ENCODE peak calls at places on chromosomes 6 and 20, in eight cellular contexts. F, R, O, Z, X, K, G and T are unnamed samples.

GRCh38 chr20:64101731-64102621 is 5.4 kb downstream of the NPBWR2 start:
- DNase-seq in F (no peak), R (peak; percentile 18), O (peak; percentile 59), Z (peak; percentile 27), X (peak; percentile 79), K (peak; percentile 50), G (peak; percentile 90), T (peak; percentile 53)

GRCh38 chr6:133130863-133131262 is 110.3 kb upstream of the EYA4 start:
- DNase-seq in F (no peak), R (no peak), O (peak; percentile 95), Z (peak; percentile 92), X (peak; percentile 33), K (no peak), G (peak; percentile 13), T (no peak)

GRCh38 chr6:125095501-125096301 is 57.9 kb upstream of the TPD52L1 start:
- DNase-seq in F (no peak), R (peak; percentile 63), O (no peak), Z (peak; percentile 68), X (no peak), K (no peak), G (no peak), T (no peak)

GRCh38 chr20:36483919-36484808 is 57.2 kb upstream of the MYL9 start:
- DNase-seq in F (no peak), R (peak; percentile 56), O (peak; percentile 65), Z (peak; percentile 53), X (no peak), K (peak; percentile 45), G (peak; percentile 38), T (no peak)

GRCh38 chr6:137283940-137284910 is 65.0 kb upstream of the IFNGR1 start:
- DNase-seq in F (no peak), R (no peak), O (peak; percentile 83), Z (no peak), X (no peak), K (peak; percentile 66), G (no peak), T (no peak)

GRCh38 chr6:37802810-37803209 is 16.7 kb upstream of the ZFAND3 start:
- DNase-seq in F (no peak), R (no peak), O (no peak), Z (no peak), X (no peak), K (no peak), G (no peak), T (no peak)

GRCh38 chr6:30311101-30311500 is 15.6 kb upstream of the TRIM39 start:
- DNase-seq in F (no peak), R (peak; percentile 7), O (no peak), Z (no peak), X (no peak), K (no peak), G (no peak), T (no peak)

GRCh38 chr6:129370268-129370916 is 339.6 kb downstream of the ARHGAP18 start:
- DNase-seq in F (no peak), R (peak; percentile 53), O (peak; percentile 66), Z (peak; percentile 47), X (peak; percentile 1), K (no peak), G (peak; percentile 37), T (peak; percentile 44)

GRCh38 chr20:34069341-34070078 is 42.5 kb downstream of the EIF2S2 start:
- DNase-seq in F (peak; percentile 80), R (peak; percentile 89), O (peak; percentile 91), Z (peak; percentile 86), X (peak; percentile 66), K (no peak), G (peak; percentile 73), T (peak; percentile 70)

GRCh38 chr6:142842423-142843261 is 102.3 kb downstream of the HIVEP2 start:
- DNase-seq in F (no peak), R (peak; percentile 83), O (peak; percentile 90), Z (peak; percentile 47), X (no peak), K (peak; percentile 86), G (no peak), T (no peak)

GRCh38 chr20:34403908-34404307 is 40.8 kb downstream of the ITCH start:
- DNase-seq in F (no peak), R (no peak), O (no peak), Z (no peak), X (no peak), K (peak; percentile 26), G (no peak), T (no peak)

GRCh38 chr6:108608453-108609275 is 47.9 kb downstream of the FOXO3 start:
- DNase-seq in F (no peak), R (peak; percentile 89), O (peak; percentile 8), Z (no peak), X (no peak), K (no peak), G (no peak), T (peak; percentile 45)

GRCh38 chr6:27836783-27837635 is 75.2 kb downstream of the OR2B2 start:
- DNase-seq in F (peak; percentile 75), R (peak; percentile 95), O (peak; percentile 76), Z (peak; percentile 80), X (no peak), K (peak; percentile 67), G (peak; percentile 78), T (peak; percentile 83)

GRCh38 chr6:101294051-101294638 is 99.4 kb upstream of the GRIK2 start:
- DNase-seq in F (no peak), R (no peak), O (no peak), Z (no peak), X (no peak), K (no peak), G (no peak), T (no peak)

GRCh38 chr6:111741177-111741952 is 131.9 kb downstream of the FYN start:
- DNase-seq in F (no peak), R (no peak), O (no peak), Z (no peak), X (no peak), K (no peak), G (no peak), T (no peak)

GRCh38 chr20:59668926-59669325 is 64.6 kb downstream of the PHACTR3 start:
- DNase-seq in F (no peak), R (no peak), O (no peak), Z (no peak), X (no peak), K (no peak), G (no peak), T (no peak)

DNA sequence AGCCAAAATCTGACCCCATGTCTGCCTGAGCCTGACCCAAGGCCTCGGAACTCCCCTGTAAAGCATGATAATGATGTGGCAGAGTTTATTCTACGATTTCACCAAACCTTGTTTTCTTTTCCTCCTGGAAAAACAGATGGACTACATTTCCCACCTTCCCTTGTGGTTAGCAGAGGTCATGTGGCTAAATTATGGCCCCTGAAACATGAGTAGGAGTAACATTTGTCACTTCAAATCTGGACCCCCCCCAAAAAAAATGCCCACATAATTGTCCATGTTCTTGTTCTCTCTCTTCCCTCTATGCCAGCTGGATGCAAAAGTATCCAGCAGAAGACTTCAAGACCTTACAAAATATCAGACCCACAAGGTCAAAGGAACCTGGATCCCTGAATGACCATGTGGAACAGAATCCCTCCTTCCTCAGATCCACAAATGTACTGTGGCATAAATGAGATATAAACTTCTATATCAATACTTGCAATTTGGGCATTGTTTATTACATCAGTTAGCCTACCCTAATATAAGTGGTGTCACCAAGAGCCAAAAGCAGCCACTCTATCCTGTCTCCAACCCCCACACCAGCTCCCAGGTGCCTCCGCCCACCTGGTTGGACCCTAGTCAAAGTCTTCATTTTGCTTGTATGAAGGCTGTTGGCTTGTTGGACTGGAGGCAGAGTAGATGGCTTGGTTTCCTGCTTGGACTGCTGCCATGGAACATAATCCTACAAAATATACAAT is 1.4 kb downstream of the C20orf96 start:
- DNase-seq in F (no peak), R (no peak), O (peak; percentile 23), Z (no peak), X (no peak), K (no peak), G (no peak), T (no peak)
- H3K4me3 ChIP-seq in F (no peak overlapping the region), R (peak overlapping the region; percentile 85), O (peak overlapping the region; percentile 84), Z (no peak overlapping the region), X (peak overlapping the region; percentile 62), K (peak overlapping the region; percentile 88), G (no peak overlapping the region), T (no peak overlapping the region)

GRCh38 chr20:676315-676937 is 824 bp upstream of the SCRT2 start:
- DNase-seq in F (no peak), R (no peak), O (no peak), Z (no peak), X (no peak), K (no peak), G (no peak), T (peak; percentile 60)

GRCh38 chr20:673606-674005 is 2.0 kb downstream of the SCRT2 start:
- DNase-seq in F (no peak), R (no peak), O (no peak), Z (no peak), X (no peak), K (no peak), G (no peak), T (no peak)

GRCh38 chr20:676967-677366 is 1.4 kb upstream of the SCRT2 start:
- DNase-seq in F (no peak), R (no peak), O (no peak), Z (no peak), X (no peak), K (no peak), G (no peak), T (no peak)

GRCh38 chr20:674936-675452 is 608 bp downstream of the SCRT2 start:
- DNase-seq in F (no peak), R (no peak), O (no peak), Z (no peak), X (no peak), K (no peak), G (peak; percentile 24), T (no peak)

DNA sequence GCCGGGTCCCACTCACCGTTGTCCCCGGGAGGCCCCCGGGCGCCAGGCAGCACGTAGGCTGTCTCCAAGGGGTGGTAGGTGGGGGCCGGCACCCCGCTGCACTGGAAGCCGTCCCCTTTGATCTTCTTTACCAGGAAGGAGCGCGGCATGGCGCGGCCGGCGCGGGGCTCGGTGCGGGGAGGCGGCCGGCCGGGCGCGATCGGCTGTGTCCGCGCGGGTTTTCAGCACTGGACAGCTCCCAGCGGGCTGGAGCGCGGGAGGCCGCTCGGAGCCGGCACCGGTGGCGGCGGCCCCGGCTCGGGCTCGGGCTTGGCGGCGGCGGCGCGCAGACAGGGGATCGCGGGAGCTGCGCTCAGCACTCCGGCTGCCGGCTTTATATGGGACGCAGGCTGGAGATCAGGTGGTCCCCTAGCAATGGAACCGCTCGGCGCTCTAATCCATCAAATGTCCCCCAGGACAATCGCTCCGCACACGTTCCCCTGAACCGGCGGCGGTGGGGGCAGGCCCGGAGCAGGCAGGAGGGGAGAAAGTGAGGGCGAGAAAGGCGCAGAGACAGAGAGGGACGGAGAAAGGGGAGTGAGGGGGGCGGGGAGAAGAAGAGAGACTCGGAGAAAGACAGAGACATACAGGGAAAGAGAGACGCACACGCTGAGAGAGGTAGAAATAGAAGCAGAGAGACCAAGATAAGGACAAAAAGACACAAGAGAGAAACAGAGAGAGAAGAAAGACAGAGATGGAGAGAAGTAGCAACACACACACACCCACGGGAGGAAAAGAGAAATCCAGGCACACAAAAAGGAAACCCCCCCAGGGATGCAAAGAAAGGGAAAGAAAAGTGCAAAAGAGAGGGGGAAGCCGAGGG is at the start of gene SCRT2:
- DNase-seq in F (peak; percentile 81), R (peak; percentile 72), O (peak; percentile 83), Z (peak; percentile 81), X (peak; percentile 84), K (peak; percentile 25), G (peak; percentile 26), T (peak; percentile 47)
- H3K4me3 ChIP-seq in F (no peak within 1 kb of the TSS), R (no peak within 1 kb of the TSS), O (no peak within 1 kb of the TSS), Z (no peak within 1 kb of the TSS), X (peak within 1 kb of the TSS; percentile 32), K (no peak within 1 kb of the TSS), G (peak within 1 kb of the TSS; percentile 72), T (peak within 1 kb of the TSS; percentile 72)

GRCh38 chr20:49268600-49269365 is 9.1 kb downstream of the ZNFX1 start:
- DNase-seq in F (no peak), R (peak; percentile 84), O (no peak), Z (no peak), X (no peak), K (no peak), G (no peak), T (no peak)
- H3K4me3 ChIP-seq in F (no peak overlapping the region), R (no peak overlapping the region), O (peak overlapping the region; percentile 29), Z (no peak overlapping the region), X (no peak overlapping the region), K (peak overlapping the region; percentile 42), G (no peak overlapping the region), T (no peak overlapping the region)

GRCh38 chr6:53792973-53793317 is 1.9 kb upstream of the LRRC1 start:
- DNase-seq in F (no peak), R (no peak), O (no peak), Z (no peak), X (no peak), K (no peak), G (no peak), T (no peak)
- H3K4me3 ChIP-seq in F (no peak overlapping the region), R (peak overlapping the region; percentile 84), O (peak overlapping the region; percentile 86), Z (peak overlapping the region; percentile 86), X (peak overlapping the region; percentile 88), K (no peak overlapping the region), G (no peak overlapping the region), T (peak overlapping the region; percentile 68)